ENCODE peak calls at places on chromosomes 5 and 9, in six cellular contexts. F is H9, I is IMR-90, G is neuronal stem cell, A is H1, P is trophoblast cell. H is an unnamed sample.

GRCh38 chr5:61332891-61333350 is 863 bp downstream of the ZSWIM6 start:
- DNase-seq in P (peak; percentile 20), F (peak; percentile 31), I (peak; percentile 66), A (no peak), G (peak; percentile 35), H (peak; percentile 71)

GRCh38 chr9:132187006-132187760 is 25.3 kb downstream of the NTNG2 start:
- DNase-seq in P (no peak), F (peak; percentile 25), I (no peak), A (no peak), G (no peak), H (no peak)

GRCh38 chr9:79623799-79624721 is 52.3 kb downstream of the TLE4 start:
- DNase-seq in I (no peak), F (no peak), P (no peak), G (no peak), A (no peak), H (peak; percentile 18)

GRCh38 chr9:127566351-127567001 is 45.6 kb upstream of the STXBP1 start:
- DNase-seq in G (no peak), F (no peak), A (no peak), P (peak; percentile 44), I (no peak), H (peak; percentile 33)

GRCh38 chr5:95962785-95963184 is 1.1 kb upstream of the ELL2 start:
- DNase-seq in F (peak; percentile 85), I (no peak), G (no peak), A (no peak), P (peak; percentile 69), H (no peak)

GRCh38 chr5:92801921-92802320 is 779.1 kb downstream of the NR2F1-AS1 start:
- DNase-seq in A (no peak), G (no peak), P (no peak), I (no peak), F (no peak), H (peak; percentile 56)

GRCh38 chr9:14321517-14322125 is 7.7 kb upstream of the NFIB start:
- DNase-seq in P (no peak), I (no peak), A (no peak), F (no peak), G (no peak), H (no peak)

GRCh38 chr9:13787234-13787833 is 507.8 kb upstream of the MPDZ start:
- DNase-seq in A (no peak), I (peak; percentile 46), P (no peak), F (no peak), G (no peak), H (no peak)

GRCh38 chr5:10671041-10672008 is 89.7 kb downstream of the DAP start:
- DNase-seq in P (no peak), A (no peak), F (no peak), I (no peak), G (no peak), H (no peak)

GRCh38 chr9:81497096-81497495 is 192.3 kb downstream of the TLE1 start:
- DNase-seq in A (no peak), G (no peak), P (peak; percentile 23), F (no peak), I (peak; percentile 56), H (peak; percentile 48)

GRCh38 chr9:83220737-83221136 is 157.8 kb upstream of the RASEF start:
- DNase-seq in A (no peak), G (no peak), F (no peak), I (peak; percentile 29), P (peak; percentile 44), H (peak; percentile 57)

GRCh38 chr9:35940474-35941467 is 17.2 kb downstream of the OR2S2 start:
- DNase-seq in P (peak; percentile 84), F (no peak), G (no peak), A (no peak), I (no peak), H (no peak)

GRCh38 chr5:146079695-146080361 is 25.5 kb downstream of the PLAC8L1 start:
- DNase-seq in A (no peak), P (no peak), G (no peak), I (peak; percentile 10), F (no peak), H (peak; percentile 24)

GRCh38 chr9:134647359-134648115 is 5.9 kb downstream of the COL5A1 start:
- DNase-seq in G (no peak), P (no peak), I (no peak), A (no peak), F (no peak), H (no peak)

GRCh38 chr5:150609843-150610584 is 30.4 kb upstream of the SYNPO start:
- DNase-seq in I (no peak), G (no peak), P (no peak), A (no peak), F (no peak), H (no peak)

GRCh38 chr5:33441241-33441844 is 578 bp downstream of the TARS1 start:
- DNase-seq in F (no peak), A (no peak), I (peak; percentile 73), G (no peak), P (peak; percentile 42), H (no peak)
- H3K4ac ChIP-seq in F (no peak overlapping the region), A (peak overlapping the region; percentile 11), I (peak overlapping the region; percentile 99), G (no peak overlapping the region), P (peak overlapping the region; percentile 64), H (peak overlapping the region; percentile 91)

GRCh38 chr5:179186801-179187200 is 126.6 kb downstream of the ZNF354C start:
- DNase-seq in I (no peak), P (no peak), A (no peak), F (no peak), G (no peak), H (no peak)

GRCh38 chr5:179190851-179191505 is 130.8 kb downstream of the ZNF354C start:
- DNase-seq in A (no peak), G (no peak), P (no peak), F (no peak), I (no peak), H (no peak)

GRCh38 chr5:179187681-179188575 is 127.8 kb downstream of the ZNF354C start:
- DNase-seq in A (no peak), F (no peak), P (no peak), I (no peak), G (no peak), H (no peak)

GRCh38 chr5:179187229-179187678 is 127.1 kb downstream of the ZNF354C start:
- DNase-seq in G (no peak), A (no peak), P (no peak), F (peak; percentile 69), I (no peak), H (peak; percentile 12)

DNA sequence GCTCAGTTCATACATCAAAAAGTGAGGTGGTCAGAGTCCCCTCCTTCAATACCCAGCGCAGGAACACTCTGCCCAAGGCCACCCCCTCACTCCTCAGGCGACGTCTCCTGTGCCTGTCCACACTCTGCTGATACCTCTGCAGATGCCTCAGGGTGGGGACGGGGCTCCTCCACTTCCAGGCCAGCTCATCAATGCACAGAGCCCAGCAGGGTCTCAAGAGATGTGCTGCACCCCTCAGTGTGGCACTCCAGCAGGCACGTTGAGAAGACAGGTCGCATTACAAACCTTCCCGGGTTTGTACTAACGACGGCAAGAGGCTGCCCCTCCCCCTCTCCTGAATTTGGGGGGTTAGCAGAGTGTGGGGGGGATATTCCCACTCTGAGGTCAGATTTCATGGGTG is 128.5 kb downstream of the ZNF354C start:
- DNase-seq in P (no peak), A (no peak), G (no peak), I (no peak), F (no peak), H (no peak)
- H4K91ac ChIP-seq in P (no peak overlapping the region), A (peak overlapping the region; percentile 76), G (no peak overlapping the region), I (no peak overlapping the region), F (no peak overlapping the region), H (no peak overlapping the region)

GRCh38 chr9:726005-726404 is 115.5 kb upstream of the DMRT1 start:
- DNase-seq in I (no peak), F (no peak), A (no peak), P (no peak), G (no peak), H (no peak)
- H3K4ac ChIP-seq in I (no peak overlapping the region), F (no peak overlapping the region), A (no peak overlapping the region), P (no peak overlapping the region), G (no peak overlapping the region), H (no peak overlapping the region)

GRCh38 chr5:151647320-151647861 is 39.3 kb downstream of the SPARC start:
- DNase-seq in G (no peak), A (no peak), P (peak; percentile 66), F (no peak), I (no peak), H (no peak)
- H4K91ac ChIP-seq in G (no peak overlapping the region), A (no peak overlapping the region), P (no peak overlapping the region), F (no peak overlapping the region), I (no peak overlapping the region), H (no peak overlapping the region)

H was measured in mesenchymal stem cell.